ENCODE peak calls at places on chromosomes 13 and 19, in four cellular contexts. A is fibroblast of mammary gland, Y is neural progenitor cell, S is EL. Q is an unnamed sample.

GRCh38 chr13:40637644-40638043 is 28.8 kb downstream of the FOXO1 start:
- DNase-seq in A (no peak), S (no peak), Y (no peak), Q (no peak)

GRCh38 chr19:4722671-4723464 is 774 bp downstream of the DPP9 start:
- DNase-seq in S (peak), A (peak), Y (peak), Q (no peak)

GRCh38 chr19:813359-814107 is 8.2 kb downstream of the PLPPR3 start:
- DNase-seq in S (no peak), A (no peak), Y (no peak), Q (no peak)

GRCh38 chr19:5539431-5539833 is 28.3 kb downstream of the TINCR start:
- DNase-seq in Y (peak), S (no peak), A (no peak), Q (peak)

GRCh38 chr13:98535501-98536357 is 41.2 kb downstream of the STK24 start:
- DNase-seq in S (no peak), Y (no peak), A (peak), Q (no peak)

GRCh38 chr19:29884044-29884443 is 58.0 kb upstream of the URI1 start:
- DNase-seq in S (no peak), Y (no peak), A (no peak), Q (no peak)

GRCh38 chr19:52910648-52911047 is 12.6 kb downstream of the ZNF888 start:
- DNase-seq in A (no peak), S (no peak), Y (no peak), Q (no peak)

GRCh38 chr13:108786578-108787100 is 157.2 kb downstream of the MYO16 start:
- DNase-seq in Y (peak), S (no peak), A (no peak), Q (peak)

GRCh38 chr13:56510836-56511235 is 629.9 kb upstream of the PRR20A start:
- DNase-seq in Y (no peak), A (no peak), S (no peak), Q (no peak)

GRCh38 chr13:91632071-91632470 is 233.7 kb downstream of the GPC5 start:
- DNase-seq in Y (no peak), A (peak), S (no peak), Q (no peak)

GRCh38 chr13:103067751-103068563 is 1.7 kb upstream of the SLC10A2 start:
- DNase-seq in A (no peak), Y (no peak), S (no peak), Q (no peak)

GRCh38 chr19:30229524-30230174 is 142.5 kb upstream of the ZNF536 start:
- DNase-seq in Y (peak), S (no peak), A (no peak), Q (peak)

GRCh38 chr13:41812851-41813250 is 148.1 kb downstream of the VWA8 start:
- DNase-seq in Y (no peak), S (no peak), A (no peak), Q (no peak)

GRCh38 chr13:39023761-39024160 is 14.1 kb downstream of the PROSER1 start:
- DNase-seq in Y (no peak), A (no peak), S (no peak), Q (no peak)

GRCh38 chr19:12828494-12828893 is 5.9 kb downstream of the RTBDN start:
- DNase-seq in S (peak), A (peak), Y (peak), Q (peak)

GRCh38 chr13:78499802-78500201 is 103.5 kb downstream of the POU4F1 start:
- DNase-seq in Y (peak), S (no peak), A (no peak), Q (no peak)

GRCh38 chr13:78602561-78603239 is 652 bp downstream of the POU4F1 start:
- DNase-seq in S (no peak), Y (peak), A (no peak), Q (peak)

GRCh38 chr19:10769533-10770491 is 51.9 kb downstream of the DNM2 start:
- DNase-seq in S (peak), Y (peak), A (peak), Q (peak)

GRCh38 chr13:49938921-49939320 is 2.8 kb upstream of the SPRYD7 start:
- DNase-seq in A (no peak), S (no peak), Y (no peak), Q (no peak)

GRCh38 chr19:35468637-35469036 is 20.6 kb downstream of the FFAR2 start:
- DNase-seq in S (peak), Y (peak), A (peak), Q (peak)

GRCh38 chr13:110113284-110113764 is 193.6 kb downstream of the COL4A1 start:
- DNase-seq in Y (no peak), S (peak), A (peak), Q (no peak)

GRCh38 chr19:2616741-2617392 is 85.6 kb downstream of the GNG7 start:
- DNase-seq in S (no peak), Y (no peak), A (no peak), Q (no peak)

GRCh38 chr13:41905600-41906254 is 55.2 kb downstream of the VWA8 start:
- DNase-seq in Y (peak), S (peak), A (peak), Q (no peak)

GRCh38 chr19:7509625-7510024 is 6.3 kb upstream of the ZNF358 start:
- DNase-seq in A (no peak), Y (peak), S (no peak), Q (no peak)

GRCh38 chr13:37173214-37173613 is 67.8 kb upstream of the CSNK1A1L start:
- DNase-seq in Y (no peak), A (peak), S (peak), Q (no peak)

GRCh38 chr19:15199652-15200574 is 882 bp downstream of the NOTCH3 start:
- DNase-seq in S (no peak), Y (peak), A (no peak), Q (peak)

GRCh38 chr19:18895038-18895827 is 725 bp downstream of the CERS1 start:
- DNase-seq in A (peak), Y (peak), S (peak), Q (peak)

GRCh38 chr13:46660859-46661258 is 107.9 kb downstream of the LRCH1 start:
- DNase-seq in S (no peak), A (no peak), Y (no peak), Q (no peak)

GRCh38 chr13:49927755-49928154 is 8.4 kb downstream of the SPRYD7 start:
- DNase-seq in S (peak), A (peak), Y (no peak), Q (no peak)

GRCh38 chr19:30367001-30367400 is 5.2 kb upstream of the ZNF536 start:
- DNase-seq in A (no peak), Y (no peak), S (no peak), Q (no peak)

GRCh38 chr13:95352486-95352885 is 51.2 kb upstream of the ABCC4 start:
- DNase-seq in A (no peak), S (no peak), Y (no peak), Q (no peak)

GRCh38 chr19:13060233-13060963 is 42.3 kb downstream of the LYL1 start:
- DNase-seq in A (peak), Y (peak), S (peak), Q (peak)

GRCh38 chr19:35248310-35249145 is at the start of gene LSR:
- DNase-seq in Y (peak), S (no peak), A (no peak), Q (peak)

GRCh38 chr19:46407891-46408426 is 5.4 kb downstream of the CCDC8 start:
- DNase-seq in A (no peak), Y (no peak), S (no peak), Q (no peak)

GRCh38 chr19:13441810-13442512 is 64.3 kb downstream of the CACNA1A start:
- DNase-seq in S (peak), A (peak), Y (peak), Q (peak)

GRCh38 chr13:112042496-112042895 is 24.5 kb upstream of the SOX1 start:
- DNase-seq in A (no peak), S (no peak), Y (no peak), Q (no peak)

GRCh38 chr13:113170503-113170902 is 12.1 kb downstream of the PROZ start:
- DNase-seq in Y (no peak), S (no peak), A (no peak), Q (no peak)

GRCh38 chr13:27006519-27007161 is 165.0 kb downstream of the USP12 start:
- DNase-seq in A (peak), S (peak), Y (peak), Q (peak)

GRCh38 chr19:7691497-7691896 is 10.4 kb downstream of the FCER2 start:
- DNase-seq in Y (no peak), A (no peak), S (no peak), Q (no peak)